ENCODE peak calls at places on chromosome 20, in four cellular contexts. E is cerebellar nuclear complex, Z is caudate nucleus, A is epithelial cell of prostate. Y is an unnamed sample.

GRCh38 chr20:36507746-36508145 is 33.6 kb upstream of the MYL9 start:
- DNase-seq in A (no peak), E (no peak), Z (no peak), Y (no peak)

GRCh38 chr20:41138217-41138526 is 829 bp downstream of the PLCG1 start:
- DNase-seq in E (no peak), Z (no peak), A (no peak), Y (no peak)

GRCh38 chr20:37225146-37225545 is 36.5 kb downstream of the GHRH start:
- DNase-seq in E (no peak), Z (no peak), A (no peak), Y (no peak)

GRCh38 chr20:25059866-25060465 is 2.0 kb upstream of the ACSS1 start:
- DNase-seq in E (no peak), Z (no peak), A (no peak), Y (no peak)

GRCh38 chr20:61387204-61387958 is 135.3 kb downstream of the CDH4 start:
- DNase-seq in A (peak; percentile 51), E (no peak), Z (no peak), Y (peak; percentile 8)

GRCh38 chr20:33566781-33567603 is 77.1 kb downstream of the CBFA2T2 start:
- DNase-seq in E (no peak), A (no peak), Z (no peak), Y (no peak)

GRCh38 chr20:50280851-50281655 is 90.4 kb downstream of the CEBPB start:
- DNase-seq in Z (no peak), E (no peak), A (no peak), Y (no peak)

GRCh38 chr20:48659888-48660287 is 167.9 kb downstream of the PREX1 start:
- DNase-seq in A (no peak), Z (no peak), E (no peak), Y (no peak)

GRCh38 chr20:1631309-1632227 is 11.8 kb upstream of the SIRPB1 start:
- DNase-seq in A (no peak), E (no peak), Z (no peak), Y (no peak)

GRCh38 chr20:23435675-23436539 is 3.6 kb upstream of the CSTL1 start:
- DNase-seq in A (no peak), Z (no peak), E (peak; percentile 74), Y (peak; percentile 11)

Y was measured in C1 segment of cervical spinal cord.